ENCODE peak calls at places on chromosome 22, in seven cellular contexts. L is posterior cingulate gyrus; P is germinal center; X is retinal pigment epithelial cell; I is fibroblast of pulmonary artery; U is T-helper 17 cell; H is activated CD8-positive, alpha-beta memory T cell treated with anti-CD3 and anti-CD28 coated beads for 1 hour. A is an unnamed sample.

GRCh38 chr22:35205141-35205775 is 52.0 kb upstream of the HMGXB4 start:
- DNase-seq in P (no peak), L (no peak), X (no peak), H (no peak), U (no peak), I (no peak), A (no peak)

GRCh38 chr22:43427296-43428004 is 15.6 kb downstream of the MPPED1 start:
- DNase-seq in X (no peak), U (no peak), H (no peak), P (no peak), I (no peak), L (no peak), A (no peak)

GRCh38 chr22:46914481-46914880 is 152.0 kb downstream of the TBC1D22A start:
- DNase-seq in I (no peak), X (no peak), P (no peak), H (no peak), L (no peak), U (no peak), A (no peak)

GRCh38 chr22:24942301-24942700 is 4.2 kb downstream of the LHFPL7 start:
- DNase-seq in H (no peak), P (no peak), X (no peak), I (no peak), L (no peak), U (no peak), A (no peak)

GRCh38 chr22:28798810-28799124 is 1.6 kb downstream of the XBP1 start:
- DNase-seq in P (no peak), L (no peak), I (no peak), X (no peak), H (no peak), U (no peak), A (no peak)

GRCh38 chr22:23553438-23553837 is 26.7 kb downstream of the IGLL1 start:
- DNase-seq in P (no peak), I (no peak), L (no peak), U (no peak), H (no peak), X (no peak), A (no peak)

GRCh38 chr22:46894081-46894671 is 131.7 kb downstream of the TBC1D22A start:
- DNase-seq in U (no peak), P (no peak), X (no peak), L (no peak), I (no peak), H (no peak), A (peak)

GRCh38 chr22:19124377-19124776 is 2.2 kb upstream of the DGCR2 start:
- DNase-seq in I (no peak), P (no peak), H (no peak), X (no peak), U (no peak), L (no peak), A (no peak)

GRCh38 chr22:21941921-21942320 is 10.7 kb downstream of the PPM1F start:
- DNase-seq in H (no peak), I (no peak), U (no peak), L (no peak), P (no peak), X (no peak), A (no peak)

GRCh38 chr22:48333323-48333763 is 1494.3 kb downstream of the BRD1 start:
- DNase-seq in X (no peak), L (no peak), P (no peak), H (no peak), U (no peak), I (no peak), A (no peak)

GRCh38 chr22:22700631-22701030 is 56.2 kb downstream of the GGTLC2 start:
- DNase-seq in U (no peak), X (no peak), I (no peak), P (no peak), L (no peak), H (no peak), A (no peak)

GRCh38 chr22:36267058-36267457 is 14.1 kb downstream of the APOL1 start:
- DNase-seq in I (no peak), P (no peak), X (no peak), H (no peak), L (no peak), U (no peak), A (no peak)

GRCh38 chr22:19291218-19291579 is 320 bp downstream of the CLTCL1 start:
- DNase-seq in H (no peak), I (peak), U (peak), P (peak), X (no peak), L (no peak), A (no peak)